ENCODE peak calls at places on chromosomes 5 and 9, in six cellular contexts. C is Peyer's patch, U is MCF 10A, A is H4, Z is mammary epithelial cell, O is T-cell. N is an unnamed sample.

GRCh38 chr5:126354012-126354856 is 69.0 kb upstream of the GRAMD2B start:
- DNase-seq in Z (peak), C (no peak), U (peak), O (no peak), A (peak), N (no peak)

GRCh38 chr5:173567548-173567947 is 48.9 kb downstream of the BOD1 start:
- DNase-seq in O (no peak), C (no peak), U (peak), A (no peak), Z (peak), N (no peak)

GRCh38 chr5:87120518-87121314 is 147.0 kb upstream of the RASA1 start:
- DNase-seq in C (no peak), O (no peak), A (peak), U (peak), Z (peak), N (no peak)

GRCh38 chr5:162096448-162096847 is 28.9 kb downstream of the GABRG2 start:
- DNase-seq in Z (no peak), U (no peak), A (peak), O (no peak), C (no peak), N (no peak)

GRCh38 chr5:94908889-94909480 is 290.5 kb downstream of the SLF1 start:
- DNase-seq in Z (peak), A (peak), U (peak), C (no peak), O (no peak), N (no peak)

GRCh38 chr9:122132539-122132938 is 27.0 kb downstream of the NDUFA8 start:
- DNase-seq in Z (no peak), A (no peak), C (peak), O (no peak), U (no peak), N (no peak)

GRCh38 chr9:115058175-115058574 is 59.8 kb downstream of the TNC start:
- DNase-seq in Z (peak), C (no peak), O (no peak), A (no peak), U (no peak), N (no peak)

GRCh38 chr9:107273634-107274033 is 9.4 kb upstream of the RAD23B start:
- DNase-seq in Z (no peak), U (no peak), C (no peak), O (no peak), A (no peak), N (no peak)